ENCODE peak calls at places on chromosome 15, in five cellular contexts. E is heart left ventricle, U is right cardiac atrium, T is right lobe of liver, O is brain microvascular endothelial cell. B is an unnamed sample.

GRCh38 chr15:101049282-101049681 is 130.1 kb downstream of the LRRK1 start:
- DNase-seq in U (no peak), E (no peak), O (no peak), T (peak), B (no peak)

GRCh38 chr15:58463815-58464697 is 32.3 kb downstream of the LIPC start:
- DNase-seq in O (no peak), E (no peak), T (no peak), U (no peak), B (no peak)

GRCh38 chr15:44775923-44776322 is 39.6 kb downstream of the TRIM69 start:
- DNase-seq in U (no peak), T (no peak), O (no peak), E (no peak), B (no peak)

GRCh38 chr15:31328999-31329639 is 2.5 kb downstream of the KLF13 start:
- DNase-seq in U (no peak), O (no peak), E (no peak), T (no peak), B (peak)

GRCh38 chr15:58628206-58629057 is 121.1 kb downstream of the ADAM10 start:
- DNase-seq in T (no peak), O (no peak), E (no peak), U (no peak), B (no peak)

GRCh38 chr15:84046064-84046637 is 189.4 kb upstream of the GOLGA6L4 start:
- DNase-seq in U (no peak), E (no peak), O (no peak), T (no peak), B (no peak)

GRCh38 chr15:27993996-27994775 is 104.9 kb downstream of the OCA2 start:
- DNase-seq in E (no peak), O (no peak), T (no peak), U (no peak), B (no peak)

GRCh38 chr15:26614734-26615133 is 158.1 kb downstream of the GABRB3 start:
- DNase-seq in E (no peak), T (no peak), O (no peak), U (no peak), B (no peak)

GRCh38 chr15:86021281-86022264 is 58.1 kb upstream of the AGBL1 start:
- DNase-seq in E (no peak), U (no peak), O (no peak), T (no peak), B (peak)

GRCh38 chr15:82995938-82996337 is 9.9 kb downstream of the RAMAC start:
- DNase-seq in E (no peak), O (no peak), U (no peak), T (no peak), B (no peak)

GRCh38 chr15:40069178-40070165 is 30.5 kb upstream of the SRP14 start:
- DNase-seq in U (peak), E (peak), O (no peak), T (peak), B (peak)

GRCh38 chr15:75669191-75669878 is 21.6 kb downstream of the SNX33 start:
- DNase-seq in U (no peak), O (no peak), E (no peak), T (no peak), B (peak)

GRCh38 chr15:64635486-64635815 is 139.9 kb downstream of the RBPMS2 start:
- DNase-seq in O (peak), T (no peak), E (no peak), U (peak), B (peak)

GRCh38 chr15:82986442-82986780 is 401 bp downstream of the RAMAC start:
- DNase-seq in T (no peak), O (no peak), E (no peak), U (no peak), B (no peak)

GRCh38 chr15:31034152-31034551 is 42.7 kb upstream of the MTMR10 start:
- DNase-seq in U (no peak), E (no peak), T (no peak), O (no peak), B (no peak)

GRCh38 chr15:55846108-55846707 is 103.3 kb upstream of the PRTG start:
- DNase-seq in T (no peak), U (no peak), O (peak), E (no peak), B (peak)

GRCh38 chr15:51878446-51879386 is 49.3 kb downstream of the TMOD3 start:
- DNase-seq in O (peak), E (no peak), T (no peak), U (no peak), B (no peak)

GRCh38 chr15:51879555-51879954 is 50.1 kb downstream of the TMOD3 start:
- DNase-seq in O (peak), U (no peak), T (no peak), E (no peak), B (no peak)

GRCh38 chr15:51870774-51871173 is 41.3 kb downstream of the TMOD3 start:
- DNase-seq in O (no peak), U (no peak), T (no peak), E (no peak), B (no peak)

GRCh38 chr15:51874751-51875644 is 45.5 kb downstream of the TMOD3 start:
- DNase-seq in E (no peak), T (no peak), O (peak), U (peak), B (peak)

GRCh38 chr15:51876169-51876568 is 46.7 kb downstream of the TMOD3 start:
- DNase-seq in O (no peak), T (no peak), E (no peak), U (no peak), B (no peak)
- H3K27ac ChIP-seq in O (peak), T (no peak), E (no peak), U (no peak), B (no peak)

DNA sequence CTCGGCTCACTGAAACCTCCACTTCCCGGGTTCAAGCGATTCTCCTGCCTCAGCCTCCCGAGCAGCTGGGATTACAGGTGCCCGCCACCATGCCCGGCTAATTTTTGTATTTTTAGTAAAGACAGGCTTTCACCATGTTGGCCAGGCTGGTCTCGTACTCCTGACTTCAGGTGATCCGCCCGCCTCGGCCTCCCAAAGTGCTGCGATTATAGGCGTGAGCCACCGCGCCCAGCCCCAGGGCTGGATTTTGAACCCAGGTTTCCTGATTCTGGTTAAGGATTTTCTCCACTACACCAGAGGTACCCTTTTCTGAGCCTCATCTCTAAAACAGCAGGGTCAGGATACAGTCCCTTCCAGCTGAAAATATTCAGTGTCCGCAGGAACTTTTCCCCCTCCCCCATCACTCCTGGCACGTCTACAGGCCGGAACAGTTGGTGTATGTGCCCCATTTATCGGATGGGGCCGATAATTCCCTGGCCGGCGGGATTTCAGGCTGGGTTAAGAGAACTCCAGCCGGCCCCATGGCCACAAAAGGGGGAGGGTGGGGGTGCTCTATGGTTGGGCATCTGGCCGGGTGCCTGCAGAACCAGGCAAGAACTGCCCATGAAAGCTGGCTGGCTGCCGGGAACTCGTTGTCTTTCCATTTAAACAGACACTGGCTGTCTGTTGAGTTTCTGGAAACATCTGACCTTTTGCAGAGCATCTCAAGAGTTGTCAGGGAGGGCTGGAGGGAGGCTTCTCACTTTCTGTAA is 26.8 kb upstream of the SEMA4B start:
- DNase-seq in E (peak), O (no peak), T (peak), U (peak), B (peak)
- H3K27ac ChIP-seq in E (peak), O (no peak), T (peak), U (peak), B (peak)

GRCh38 chr15:78673917-78674444 is 33.0 kb upstream of the CHRNB4 start:
- DNase-seq in E (no peak), U (no peak), T (no peak), O (no peak), B (no peak)
- H3K27ac ChIP-seq in E (no peak), U (no peak), T (no peak), O (no peak), B (no peak)

GRCh38 chr15:62430552-62430951 is 265.5 kb upstream of the C2CD4B start:
- DNase-seq in E (no peak), O (no peak), U (no peak), T (no peak), B (no peak)

GRCh38 chr15:62431806-62432205 is 266.7 kb upstream of the C2CD4B start:
- DNase-seq in O (no peak), U (no peak), T (no peak), E (no peak), B (no peak)

GRCh38 chr15:62428851-62429250 is 263.8 kb upstream of the C2CD4B start:
- DNase-seq in O (no peak), U (peak), T (no peak), E (no peak), B (no peak)

GRCh38 chr15:62431391-62431790 is 266.3 kb upstream of the C2CD4B start:
- DNase-seq in E (no peak), O (no peak), U (no peak), T (no peak), B (no peak)

DNA sequence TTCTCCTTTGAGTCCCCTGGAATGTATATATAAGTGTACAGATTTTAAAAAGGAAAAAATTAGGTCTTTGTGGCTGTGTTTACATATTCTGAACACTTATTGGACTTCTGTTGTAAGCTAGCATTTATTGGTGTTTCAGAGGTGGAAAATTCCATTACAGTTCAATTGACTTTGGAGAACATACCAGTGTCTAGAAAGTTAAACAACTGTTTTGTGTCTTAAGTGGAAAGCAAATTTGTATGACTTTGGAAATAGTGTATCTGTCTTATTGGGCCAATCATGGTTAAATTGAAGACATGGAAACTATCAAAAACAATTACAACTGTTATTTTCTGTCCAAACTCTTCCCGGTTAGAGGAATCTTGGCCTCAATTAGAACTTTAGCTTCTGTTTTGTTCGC is 265.0 kb upstream of the C2CD4B start:
- DNase-seq in T (no peak), U (no peak), O (no peak), E (no peak), B (no peak)
- H3K27ac ChIP-seq in T (no peak), U (no peak), O (no peak), E (peak), B (no peak)